ENCODE peak calls at places on chromosomes 4 and X, in four cellular contexts. I, L, W and E are unnamed samples.
A peak's percentile ranks its signal among the peaks of the same experiment; 100 is the strongest.

GRCh38 chrX:45056428-45057145 is 144.1 kb downstream of the DIPK2B start:
- DNase-seq in I (no peak), L (no peak), W (no peak), E (no peak)

GRCh38 chr4:141486375-141486997 is 149.9 kb upstream of the IL15 start:
- DNase-seq in I (no peak), L (no peak), W (no peak), E (no peak)

GRCh38 chrX:37714479-37714878 is 28.9 kb downstream of the XK start:
- DNase-seq in I (no peak), L (no peak), W (no peak), E (no peak)

GRCh38 chr4:118917582-118917981 is 28.9 kb downstream of the SYNPO2 start:
- DNase-seq in I (no peak), L (no peak), W (no peak), E (no peak)

GRCh38 chr4:83074086-83074704 is 39.2 kb downstream of the COPS4 start:
- DNase-seq in I (peak; percentile 35), L (no peak), W (no peak), E (no peak)

GRCh38 chrX:54043084-54043483 is 1.2 kb downstream of the PHF8 start:
- DNase-seq in I (no peak), L (no peak), W (no peak), E (no peak)

GRCh38 chr4:133969202-133969873 is 232.3 kb downstream of the PABPC4L start:
- DNase-seq in I (no peak), L (no peak), W (no peak), E (no peak)

GRCh38 chr4:78061939-78062603 is 4.9 kb downstream of the FRAS1 start:
- DNase-seq in I (no peak), L (no peak), W (no peak), E (no peak)

GRCh38 chrX:42725196-42725595 is 52.8 kb downstream of the PPP1R2C start:
- DNase-seq in I (no peak), L (no peak), W (no peak), E (no peak)

GRCh38 chr4:168480991-168481588 is 798 bp upstream of the DDX60L start:
- DNase-seq in I (peak; percentile 79), L (no peak), W (no peak), E (no peak)

GRCh38 chrX:21800344-21800770 is 39.1 kb upstream of the MBTPS2 start:
- DNase-seq in I (no peak), L (no peak), W (no peak), E (no peak)

GRCh38 chrX:100615015-100615414 is 21.6 kb downstream of the TSPAN6 start:
- DNase-seq in I (no peak), L (no peak), W (no peak), E (no peak)

GRCh38 chr4:122576261-122577188 is 44.3 kb downstream of the IL21 start:
- DNase-seq in I (no peak), L (no peak), W (no peak), E (no peak)

GRCh38 chr4:35970366-35970960 is 273.9 kb downstream of the ARAP2 start:
- DNase-seq in I (no peak), L (no peak), W (no peak), E (no peak)

GRCh38 chr4:73418677-73419076 is 14.6 kb downstream of the ALB start:
- DNase-seq in I (no peak), L (no peak), W (no peak), E (no peak)

GRCh38 chr4:19030048-19030447 is 1008.5 kb upstream of the LCORL start:
- DNase-seq in I (no peak), L (no peak), W (no peak), E (no peak)

GRCh38 chr4:110586137-110586850 is 36.6 kb downstream of the PITX2 start:
- DNase-seq in I (peak; percentile 12), L (no peak), W (no peak), E (no peak)

GRCh38 chr4:41746440-41747229 is 1.9 kb downstream of the PHOX2B start:
- DNase-seq in I (no peak), L (no peak), W (no peak), E (no peak)

GRCh38 chrX:34884693-34885277 is 57.8 kb upstream of the FAM47B start:
- DNase-seq in I (peak; percentile 24), L (no peak), W (no peak), E (no peak)

DNA sequence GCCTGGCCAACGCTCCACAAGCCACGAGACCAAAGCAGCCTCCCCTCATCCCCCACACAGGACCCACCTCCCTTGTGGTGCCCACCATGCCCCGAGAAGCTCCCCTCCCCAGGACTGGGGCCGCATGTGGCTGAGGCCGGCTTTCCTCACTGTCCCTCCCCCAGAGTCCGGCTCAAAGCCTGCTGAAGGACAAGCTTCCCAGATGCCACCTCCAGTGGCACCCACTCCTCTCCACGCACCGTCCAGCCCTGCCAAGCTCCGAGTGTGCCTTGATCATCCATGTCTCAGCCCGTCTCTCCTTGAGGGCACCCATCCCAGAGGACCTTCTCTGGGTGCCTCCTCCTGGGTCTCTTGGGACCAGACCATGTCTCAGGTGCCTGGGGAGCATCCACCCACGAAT is 58.8 kb upstream of the MXD4 start:
- DNase-seq in I (no peak), L (no peak), W (peak; percentile 60), E (peak; percentile 62)
- TF ChIP-seq CTCF in I (no peak), L (no peak), W (no peak), E (no peak)

GRCh38 chrX:18613930-18614639 is 57.8 kb downstream of the RS1 start:
- DNase-seq in I (no peak), L (no peak), W (no peak), E (no peak)

GRCh38 chrX:18620349-18620748 is 51.6 kb downstream of the RS1 start:
- DNase-seq in I (no peak), L (no peak), W (no peak), E (no peak)

GRCh38 chrX:18616688-18617087 is 55.2 kb downstream of the RS1 start:
- DNase-seq in I (no peak), L (no peak), W (no peak), E (no peak)

GRCh38 chrX:18619288-18619687 is 52.6 kb downstream of the RS1 start:
- DNase-seq in I (no peak), L (no peak), W (no peak), E (no peak)

GRCh38 chrX:18617351-18617750 is 54.6 kb downstream of the RS1 start:
- DNase-seq in I (no peak), L (no peak), W (no peak), E (no peak)
- H3K27ac ChIP-seq in I (no peak overlapping the region), L (peak overlapping the region; percentile 16), W (no peak overlapping the region), E (no peak overlapping the region)

GRCh38 chr4:43471950-43472349 is 579.4 kb downstream of the GRXCR1 start:
- DNase-seq in I (no peak), L (no peak), W (no peak), E (no peak)
- TF ChIP-seq CTCF in I (no peak), L (no peak), W (no peak), E (no peak)

DNA sequence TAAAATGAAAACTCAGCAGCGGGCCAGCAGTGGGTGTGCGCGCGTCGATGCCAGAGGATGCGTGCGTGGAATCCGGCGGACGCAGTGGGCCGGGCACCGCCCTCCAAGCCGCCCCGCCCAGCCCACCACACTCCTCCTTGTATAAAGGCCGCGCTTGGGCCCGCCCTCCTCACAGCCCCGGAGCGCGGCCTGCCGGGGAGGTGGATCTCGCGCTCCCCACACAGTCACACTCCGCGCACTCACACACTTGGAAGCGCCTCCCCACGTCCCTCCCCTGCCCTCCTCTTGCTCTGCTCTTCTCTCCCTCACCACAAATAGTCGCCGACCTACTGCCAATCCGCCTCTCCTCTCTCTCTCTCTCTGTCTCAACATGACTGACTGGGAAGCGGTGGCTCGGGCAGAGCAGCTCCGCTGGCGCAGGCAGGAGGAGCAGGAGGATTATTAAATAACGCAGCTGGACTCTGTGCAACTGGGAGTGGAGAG is at the start of gene CCSER1:
- DNase-seq in I (no peak), L (peak; percentile 59), W (peak; percentile 94), E (peak; percentile 85)
- H3K27ac ChIP-seq in I (no peak within 1 kb of the TSS), L (peak within 1 kb of the TSS; percentile 87), W (peak within 1 kb of the TSS; percentile 82), E (peak within 1 kb of the TSS; percentile 81)

GRCh38 chrX:1385824-1386223 is 6.1 kb downstream of the SLC25A6 start:
- DNase-seq in I (no peak), L (peak; percentile 18), W (peak; percentile 68), E (no peak)
- TF ChIP-seq CTCF in I (no peak), L (no peak), W (no peak), E (no peak)

GRCh38 chr4:37686373-37687174 is at the start of gene RELL1:
- DNase-seq in I (peak; percentile 97), L (peak; percentile 100), W (peak; percentile 100), E (peak; percentile 100)
- H3K27ac ChIP-seq in I (peak within 1 kb of the TSS; percentile 78), L (peak within 1 kb of the TSS; percentile 93), W (peak within 1 kb of the TSS; percentile 94), E (peak within 1 kb of the TSS; percentile 97)

GRCh38 chr4:8110071-8110986 is 48.3 kb downstream of the ABLIM2 start:
- DNase-seq in I (no peak), L (no peak), W (no peak), E (no peak)
- TF ChIP-seq CTCF in I (no peak), L (no peak), W (no peak), E (no peak)

DNA sequence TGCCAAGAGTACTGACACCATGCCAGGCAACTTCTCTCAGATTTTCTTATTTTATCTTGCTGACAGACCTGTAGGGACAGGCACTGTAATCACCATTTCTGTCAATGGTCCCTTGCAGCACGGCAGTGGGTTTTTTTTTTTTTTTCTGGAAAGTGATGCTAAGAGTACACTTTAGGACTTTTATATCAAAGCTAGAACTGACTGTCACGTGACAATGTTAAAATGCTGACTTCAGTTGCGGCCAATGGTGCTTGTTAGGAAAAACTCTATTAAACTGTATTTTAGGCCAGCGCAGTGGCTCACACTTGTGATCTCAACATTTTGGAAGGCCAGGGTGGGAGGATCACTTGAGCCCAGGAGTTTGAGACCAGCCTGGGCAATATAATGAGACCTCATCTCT is 12.3 kb upstream of the SCOC start:
- DNase-seq in I (no peak), L (no peak), W (no peak), E (no peak)
- H3K27ac ChIP-seq in I (no peak overlapping the region), L (no peak overlapping the region), W (no peak overlapping the region), E (no peak overlapping the region)